ENCODE peak calls at places on chromosomes 7 and 10, in ten cellular contexts. One of them, this sample, is unnamed.

GRCh38 chr10:101063162-101063525 is 1.4 kb downstream of the KAZALD1 start:
- DNase-seq in colonic mucosa: no peak
- DNase-seq in lung: no peak
- DNase-seq in sigmoid colon: no peak
- DNase-seq in stomach: no peak
- DNase-seq in IMR-90: no peak
- DNase-seq in OCI-LY7: peak; percentile 27
- DNase-seq in ovary: no peak
- DNase-seq in GM23248: peak; percentile 24
- DNase-seq in psoas muscle: no peak
- DNase-seq in this sample: no peak

GRCh38 chr10:55024718-55025117 is 223.7 kb upstream of the PCDH15 start:
- DNase-seq in psoas muscle: no peak
- DNase-seq in IMR-90: no peak
- DNase-seq in sigmoid colon: no peak
- DNase-seq in OCI-LY7: no peak
- DNase-seq in stomach: no peak
- DNase-seq in ovary: no peak
- DNase-seq in GM23248: peak; percentile 2
- DNase-seq in lung: no peak
- DNase-seq in colonic mucosa: no peak
- DNase-seq in this sample: no peak

GRCh38 chr7:153832160-153832559 is 220.0 kb upstream of the DPP6 start:
- DNase-seq in stomach: no peak
- DNase-seq in OCI-LY7: no peak
- DNase-seq in GM23248: no peak
- DNase-seq in lung: no peak
- DNase-seq in colonic mucosa: no peak
- DNase-seq in sigmoid colon: no peak
- DNase-seq in psoas muscle: no peak
- DNase-seq in ovary: no peak
- DNase-seq in IMR-90: no peak
- DNase-seq in this sample: no peak

GRCh38 chr7:36301914-36302771 is 87.5 kb upstream of the ANLN start:
- DNase-seq in lung: no peak
- DNase-seq in psoas muscle: no peak
- DNase-seq in ovary: no peak
- DNase-seq in IMR-90: no peak
- DNase-seq in sigmoid colon: no peak
- DNase-seq in stomach: peak; percentile 7
- DNase-seq in GM23248: no peak
- DNase-seq in colonic mucosa: no peak
- DNase-seq in OCI-LY7: no peak
- DNase-seq in this sample: no peak

GRCh38 chr7:99102361-99102760 is 41.5 kb downstream of the SMURF1 start:
- DNase-seq in GM23248: peak; percentile 73
- DNase-seq in lung: no peak
- DNase-seq in sigmoid colon: no peak
- DNase-seq in psoas muscle: no peak
- DNase-seq in IMR-90: no peak
- DNase-seq in colonic mucosa: no peak
- DNase-seq in stomach: no peak
- DNase-seq in OCI-LY7: no peak
- DNase-seq in ovary: no peak
- DNase-seq in this sample: no peak

GRCh38 chr10:34280599-34281374 is 534.3 kb downstream of the PARD3 start:
- DNase-seq in lung: no peak
- DNase-seq in psoas muscle: peak; percentile 39
- DNase-seq in colonic mucosa: no peak
- DNase-seq in OCI-LY7: no peak
- DNase-seq in ovary: peak; percentile 68
- DNase-seq in sigmoid colon: peak; percentile 86
- DNase-seq in IMR-90: peak; percentile 98
- DNase-seq in GM23248: peak; percentile 95
- DNase-seq in stomach: no peak
- DNase-seq in this sample: no peak

GRCh38 chr10:46226232-46226631 is 60.6 kb upstream of the ANTXRL start:
- DNase-seq in OCI-LY7: no peak
- DNase-seq in GM23248: no peak
- DNase-seq in ovary: no peak
- DNase-seq in colonic mucosa: peak; percentile 12
- DNase-seq in IMR-90: no peak
- DNase-seq in sigmoid colon: no peak
- DNase-seq in stomach: peak; percentile 15
- DNase-seq in psoas muscle: no peak
- DNase-seq in lung: no peak
- DNase-seq in this sample: no peak

GRCh38 chr10:61897671-61898434 is 3.6 kb upstream of the ARID5B start:
- DNase-seq in stomach: peak; percentile 55
- DNase-seq in ovary: peak; percentile 44
- DNase-seq in GM23248: peak; percentile 78
- DNase-seq in IMR-90: peak; percentile 38
- DNase-seq in lung: peak; percentile 35
- DNase-seq in psoas muscle: no peak
- DNase-seq in sigmoid colon: peak; percentile 70
- DNase-seq in colonic mucosa: peak; percentile 46
- DNase-seq in OCI-LY7: peak; percentile 73
- DNase-seq in this sample: peak; percentile 16

GRCh38 chr7:103141753-103142404 is 7.0 kb downstream of the NAPEPLD start:
- DNase-seq in GM23248: no peak
- DNase-seq in ovary: no peak
- DNase-seq in IMR-90: no peak
- DNase-seq in sigmoid colon: no peak
- DNase-seq in OCI-LY7: no peak
- DNase-seq in stomach: no peak
- DNase-seq in lung: no peak
- DNase-seq in psoas muscle: no peak
- DNase-seq in colonic mucosa: peak; percentile 43
- DNase-seq in this sample: no peak

GRCh38 chr7:47580811-47581331 is 1.0 kb downstream of the TNS3 start:
- DNase-seq in IMR-90: peak; percentile 37
- DNase-seq in psoas muscle: no peak
- DNase-seq in OCI-LY7: peak; percentile 54
- DNase-seq in lung: no peak
- DNase-seq in ovary: peak; percentile 36
- DNase-seq in stomach: no peak
- DNase-seq in GM23248: peak; percentile 57
- DNase-seq in sigmoid colon: no peak
- DNase-seq in colonic mucosa: no peak
- DNase-seq in this sample: no peak

GRCh38 chr7:47578581-47579270 is 3.2 kb downstream of the TNS3 start:
- DNase-seq in GM23248: peak; percentile 85
- DNase-seq in colonic mucosa: no peak
- DNase-seq in IMR-90: peak; percentile 66
- DNase-seq in ovary: no peak
- DNase-seq in stomach: no peak
- DNase-seq in lung: no peak
- DNase-seq in OCI-LY7: no peak
- DNase-seq in sigmoid colon: no peak
- DNase-seq in psoas muscle: no peak
- DNase-seq in this sample: no peak

GRCh38 chr7:47581442-47581820 is 480 bp downstream of the TNS3 start:
- DNase-seq in colonic mucosa: peak; percentile 80
- DNase-seq in OCI-LY7: peak; percentile 40
- DNase-seq in lung: no peak
- DNase-seq in GM23248: peak; percentile 42
- DNase-seq in ovary: peak; percentile 49
- DNase-seq in IMR-90: no peak
- DNase-seq in stomach: peak; percentile 49
- DNase-seq in psoas muscle: no peak
- DNase-seq in sigmoid colon: no peak
- DNase-seq in this sample: no peak

GRCh38 chr7:47579458-47579857 is 2.5 kb downstream of the TNS3 start:
- DNase-seq in colonic mucosa: no peak
- DNase-seq in ovary: no peak
- DNase-seq in lung: no peak
- DNase-seq in psoas muscle: no peak
- DNase-seq in stomach: no peak
- DNase-seq in GM23248: no peak
- DNase-seq in IMR-90: no peak
- DNase-seq in sigmoid colon: no peak
- DNase-seq in OCI-LY7: no peak
- DNase-seq in this sample: no peak

GRCh38 chr7:47580175-47580701 is 1.7 kb downstream of the TNS3 start:
- DNase-seq in stomach: peak; percentile 74
- DNase-seq in ovary: peak; percentile 47
- DNase-seq in lung: no peak
- DNase-seq in colonic mucosa: peak; percentile 82
- DNase-seq in GM23248: peak; percentile 36
- DNase-seq in psoas muscle: no peak
- DNase-seq in OCI-LY7: no peak
- DNase-seq in sigmoid colon: no peak
- DNase-seq in IMR-90: peak; percentile 60
- DNase-seq in this sample: no peak
- H3K4me3 ChIP-seq in stomach: peak overlapping the region; percentile 81
- H3K4me3 ChIP-seq in ovary: peak overlapping the region; percentile 64
- H3K4me3 ChIP-seq in lung: no peak overlapping the region
- H3K4me3 ChIP-seq in colonic mucosa: peak overlapping the region; percentile 67
- H3K4me3 ChIP-seq in GM23248: peak overlapping the region; percentile 86
- H3K4me3 ChIP-seq in psoas muscle: peak overlapping the region; percentile 73
- H3K4me3 ChIP-seq in OCI-LY7: peak overlapping the region; percentile 87
- H3K4me3 ChIP-seq in sigmoid colon: no peak overlapping the region
- H3K4me3 ChIP-seq in IMR-90: peak overlapping the region; percentile 79
- H3K4me3 ChIP-seq in this sample: no peak overlapping the region

DNA sequence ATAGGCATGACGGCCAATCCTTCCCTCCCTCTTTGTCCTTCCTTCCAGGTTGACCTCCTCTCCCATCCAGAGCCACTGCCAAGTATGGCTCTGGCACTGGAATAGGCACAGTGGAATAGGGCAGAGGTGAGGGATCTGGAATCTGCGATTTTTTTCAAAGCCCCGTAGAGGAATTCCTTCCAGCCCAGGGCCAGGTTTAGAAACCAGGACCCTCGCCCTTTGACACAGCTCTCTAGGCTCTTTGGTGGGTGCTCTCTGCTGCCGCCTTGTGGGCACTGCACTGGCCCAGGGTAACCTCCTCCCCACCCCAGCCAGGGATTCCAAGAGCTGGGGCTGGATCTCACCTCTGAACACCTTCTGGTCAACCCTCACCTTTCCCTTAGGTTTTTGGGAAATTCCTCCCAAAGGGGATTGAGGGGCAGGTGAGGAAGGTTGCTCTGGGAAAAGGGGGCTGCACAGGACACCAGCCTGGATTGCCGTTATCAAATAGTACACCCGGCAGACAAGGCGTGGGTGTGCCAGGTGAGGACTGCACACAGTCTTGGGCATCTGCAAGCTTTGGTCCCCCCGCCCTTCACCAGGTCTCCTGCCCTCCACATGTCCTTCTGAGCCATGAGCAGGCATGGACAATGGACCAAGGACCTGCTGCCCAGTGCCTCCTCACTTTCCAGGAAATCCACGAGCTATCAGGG is 22.8 kb downstream of the C10orf105 start:
- DNase-seq in sigmoid colon: no peak
- DNase-seq in GM23248: peak; percentile 55
- DNase-seq in IMR-90: no peak
- DNase-seq in psoas muscle: peak; percentile 64
- DNase-seq in stomach: peak; percentile 77
- DNase-seq in colonic mucosa: peak; percentile 80
- DNase-seq in ovary: peak; percentile 50
- DNase-seq in OCI-LY7: peak; percentile 77
- DNase-seq in lung: peak; percentile 52
- DNase-seq in this sample: peak; percentile 53
- H3K4me1 ChIP-seq in sigmoid colon: no peaks in the 10 kb centered on the region
- H3K4me1 ChIP-seq in GM23248: no peaks in the 10 kb centered on the region
- H3K4me1 ChIP-seq in IMR-90: no peaks in the 10 kb centered on the region
- H3K4me1 ChIP-seq in psoas muscle: peaks cover 11% of the 10 kb centered on the region
- H3K4me1 ChIP-seq in stomach: peaks cover 6% of the 10 kb centered on the region
- H3K4me1 ChIP-seq in colonic mucosa: no peaks in the 10 kb centered on the region
- H3K4me1 ChIP-seq in ovary: no peaks in the 10 kb centered on the region
- H3K4me1 ChIP-seq in OCI-LY7: peaks cover 46% of the 10 kb centered on the region
- H3K4me1 ChIP-seq in lung: peaks cover 10% of the 10 kb centered on the region
- H3K4me1 ChIP-seq in this sample: peaks cover 37% of the 10 kb centered on the region

GRCh38 chr10:127907411-127908105 is 655 bp downstream of the PTPRE start:
- DNase-seq in OCI-LY7: no peak
- DNase-seq in GM23248: peak; percentile 76
- DNase-seq in colonic mucosa: peak; percentile 38
- DNase-seq in sigmoid colon: peak; percentile 78
- DNase-seq in ovary: no peak
- DNase-seq in stomach: peak; percentile 47
- DNase-seq in lung: peak; percentile 62
- DNase-seq in IMR-90: no peak
- DNase-seq in psoas muscle: peak; percentile 74
- DNase-seq in this sample: no peak
- H3K27ac ChIP-seq in OCI-LY7: no peak overlapping the region
- H3K27ac ChIP-seq in GM23248: peak overlapping the region; percentile 48
- H3K27ac ChIP-seq in colonic mucosa: peak overlapping the region; percentile 85
- H3K27ac ChIP-seq in sigmoid colon: peak overlapping the region; percentile 84
- H3K27ac ChIP-seq in ovary: no peak overlapping the region
- H3K27ac ChIP-seq in stomach: peak overlapping the region; percentile 89
- H3K27ac ChIP-seq in lung: peak overlapping the region; percentile 98
- H3K27ac ChIP-seq in IMR-90: no peak overlapping the region
- H3K27ac ChIP-seq in psoas muscle: peak overlapping the region; percentile 33
- H3K27ac ChIP-seq in this sample: no peak overlapping the region

GRCh38 chr10:130362308-130362761 is 226.1 kb downstream of the GLRX3 start:
- DNase-seq in lung: no peak
- DNase-seq in colonic mucosa: no peak
- DNase-seq in stomach: no peak
- DNase-seq in ovary: no peak
- DNase-seq in OCI-LY7: no peak
- DNase-seq in sigmoid colon: no peak
- DNase-seq in psoas muscle: no peak
- DNase-seq in IMR-90: no peak
- DNase-seq in GM23248: no peak
- DNase-seq in this sample: no peak
- H3K4me3 ChIP-seq in lung: no peak overlapping the region
- H3K4me3 ChIP-seq in colonic mucosa: no peak overlapping the region
- H3K4me3 ChIP-seq in stomach: no peak overlapping the region
- H3K4me3 ChIP-seq in ovary: no peak overlapping the region
- H3K4me3 ChIP-seq in OCI-LY7: no peak overlapping the region
- H3K4me3 ChIP-seq in sigmoid colon: no peak overlapping the region
- H3K4me3 ChIP-seq in psoas muscle: no peak overlapping the region
- H3K4me3 ChIP-seq in IMR-90: no peak overlapping the region
- H3K4me3 ChIP-seq in GM23248: no peak overlapping the region
- H3K4me3 ChIP-seq in this sample: no peak overlapping the region

GRCh38 chr7:42010751-42011150 is 226.3 kb downstream of the GLI3 start:
- DNase-seq in IMR-90: no peak
- DNase-seq in OCI-LY7: no peak
- DNase-seq in ovary: no peak
- DNase-seq in GM23248: peak; percentile 36
- DNase-seq in colonic mucosa: no peak
- DNase-seq in stomach: no peak
- DNase-seq in psoas muscle: no peak
- DNase-seq in lung: no peak
- DNase-seq in sigmoid colon: no peak
- DNase-seq in this sample: no peak
- H3K4me1 ChIP-seq in IMR-90: no peaks in the 10 kb centered on the region
- H3K4me1 ChIP-seq in OCI-LY7: no peaks in the 10 kb centered on the region
- H3K4me1 ChIP-seq in ovary: no peaks in the 10 kb centered on the region
- H3K4me1 ChIP-seq in GM23248: peaks cover 9% of the 10 kb centered on the region
- H3K4me1 ChIP-seq in colonic mucosa: no peaks in the 10 kb centered on the region
- H3K4me1 ChIP-seq in stomach: no peaks in the 10 kb centered on the region
- H3K4me1 ChIP-seq in psoas muscle: no peaks in the 10 kb centered on the region
- H3K4me1 ChIP-seq in lung: peaks cover 1% of the 10 kb centered on the region
- H3K4me1 ChIP-seq in sigmoid colon: peaks cover 15% of the 10 kb centered on the region
- H3K4me1 ChIP-seq in this sample: no peaks in the 10 kb centered on the region

This sample was measured in CD4-positive, CD25-positive, alpha-beta regulatory T cell.